ENCODE peak calls at places on chromosomes 13 and 19, in four cellular contexts. H, L, I and Y are unnamed samples.

GRCh38 chr13:32254416-32254815 is 60.7 kb downstream of the ZAR1L start:
- DNase-seq in H (no peak), L (no peak), I (no peak), Y (no peak)

GRCh38 chr19:41872775-41873647 is 4.1 kb upstream of the CD79A start:
- DNase-seq in H (peak; percentile 94), L (peak; percentile 88), I (peak; percentile 89), Y (peak; percentile 67)

GRCh38 chr13:61286148-61286745 is 129.4 kb downstream of the PCDH20 start:
- DNase-seq in H (peak; percentile 19), L (peak; percentile 30), I (peak; percentile 21), Y (peak; percentile 44)

GRCh38 chr13:97742084-97742483 is 211.4 kb upstream of the IPO5 start:
- DNase-seq in H (no peak), L (no peak), I (no peak), Y (no peak)

GRCh38 chr19:6416658-6417405 is 7.8 kb downstream of the KHSRP start:
- DNase-seq in H (no peak), L (no peak), I (no peak), Y (no peak)

GRCh38 chr13:110012102-110012739 is 225.8 kb upstream of the IRS2 start:
- DNase-seq in H (peak; percentile 91), L (peak; percentile 31), I (peak; percentile 85), Y (no peak)

GRCh38 chr19:37251308-37252229 is 33.6 kb downstream of the ZNF383 start:
- DNase-seq in H (peak; percentile 19), L (no peak), I (peak; percentile 99), Y (no peak)

GRCh38 chr19:39544201-39544903 is 4.4 kb upstream of the EID2 start:
- DNase-seq in H (no peak), L (no peak), I (peak; percentile 73), Y (no peak)

GRCh38 chr13:59568306-59568705 is 595.4 kb downstream of the DIAPH3 start:
- DNase-seq in H (no peak), L (no peak), I (no peak), Y (no peak)

DNA sequence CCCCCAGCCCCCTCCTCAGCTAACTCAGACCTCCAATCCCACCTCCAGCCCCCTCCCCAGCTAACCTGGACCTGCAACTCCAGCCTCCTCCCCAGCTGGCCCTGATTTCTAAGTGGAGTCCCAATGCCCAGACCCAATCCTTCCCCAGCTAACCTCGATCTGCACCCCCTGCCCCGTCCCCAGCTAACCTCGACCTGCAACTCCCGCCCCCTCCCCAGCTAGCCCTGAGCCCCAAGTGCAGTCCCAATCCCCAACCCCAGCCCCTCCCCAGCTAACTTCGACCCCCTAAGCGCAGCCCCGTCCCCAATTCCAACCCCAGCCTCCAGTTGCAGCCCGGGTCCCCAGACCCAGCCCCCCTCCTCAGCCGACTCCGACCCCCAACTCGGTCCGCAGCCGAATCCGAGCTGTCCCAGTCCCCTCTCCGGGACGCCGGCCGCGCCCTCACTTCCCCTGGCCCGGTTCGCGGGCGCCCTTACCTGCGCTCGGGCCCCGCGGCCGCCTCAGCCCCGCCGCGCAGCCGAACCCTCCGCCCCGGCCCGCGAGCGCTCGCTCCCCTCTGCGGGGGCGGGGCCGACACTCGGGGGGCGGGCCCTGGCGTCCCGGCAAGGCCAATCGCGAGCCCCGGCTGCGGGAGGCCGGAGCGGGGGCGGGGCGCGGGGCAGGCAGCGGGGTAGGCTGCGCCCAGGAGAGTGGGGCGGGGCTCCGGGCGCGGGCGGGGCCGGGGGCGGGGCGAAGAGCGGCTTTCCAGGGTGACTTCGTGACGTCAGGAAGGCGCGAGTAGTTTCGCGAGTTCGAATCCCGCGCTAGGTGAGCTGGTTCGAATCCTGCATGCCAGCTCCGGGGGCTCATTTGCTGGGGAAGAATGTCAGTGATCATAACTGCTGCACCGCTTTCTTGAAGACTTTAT is at the start of gene GNG7:
- DNase-seq in H (peak; percentile 83), L (peak; percentile 96), I (peak; percentile 86), Y (peak; percentile 84)
- H3K4me3 ChIP-seq in H (peak within 1 kb of the TSS; percentile 49), L (peak within 1 kb of the TSS; percentile 87), I (peak within 1 kb of the TSS; percentile 33), Y (no peak within 1 kb of the TSS)

GRCh38 chr19:45883586-45883880 is 2.4 kb downstream of the IRF2BP1 start:
- DNase-seq in H (no peak), L (no peak), I (no peak), Y (no peak)
- H3K4me3 ChIP-seq in H (peak overlapping the region; percentile 70), L (no peak overlapping the region), I (peak overlapping the region; percentile 17), Y (peak overlapping the region; percentile 40)

GRCh38 chr19:38392707-38393308 is 4.3 kb downstream of the SPRED3 start:
- DNase-seq in H (peak; percentile 79), L (peak; percentile 81), I (peak; percentile 45), Y (no peak)
- H3K4me3 ChIP-seq in H (no peak overlapping the region), L (no peak overlapping the region), I (no peak overlapping the region), Y (no peak overlapping the region)

DNA sequence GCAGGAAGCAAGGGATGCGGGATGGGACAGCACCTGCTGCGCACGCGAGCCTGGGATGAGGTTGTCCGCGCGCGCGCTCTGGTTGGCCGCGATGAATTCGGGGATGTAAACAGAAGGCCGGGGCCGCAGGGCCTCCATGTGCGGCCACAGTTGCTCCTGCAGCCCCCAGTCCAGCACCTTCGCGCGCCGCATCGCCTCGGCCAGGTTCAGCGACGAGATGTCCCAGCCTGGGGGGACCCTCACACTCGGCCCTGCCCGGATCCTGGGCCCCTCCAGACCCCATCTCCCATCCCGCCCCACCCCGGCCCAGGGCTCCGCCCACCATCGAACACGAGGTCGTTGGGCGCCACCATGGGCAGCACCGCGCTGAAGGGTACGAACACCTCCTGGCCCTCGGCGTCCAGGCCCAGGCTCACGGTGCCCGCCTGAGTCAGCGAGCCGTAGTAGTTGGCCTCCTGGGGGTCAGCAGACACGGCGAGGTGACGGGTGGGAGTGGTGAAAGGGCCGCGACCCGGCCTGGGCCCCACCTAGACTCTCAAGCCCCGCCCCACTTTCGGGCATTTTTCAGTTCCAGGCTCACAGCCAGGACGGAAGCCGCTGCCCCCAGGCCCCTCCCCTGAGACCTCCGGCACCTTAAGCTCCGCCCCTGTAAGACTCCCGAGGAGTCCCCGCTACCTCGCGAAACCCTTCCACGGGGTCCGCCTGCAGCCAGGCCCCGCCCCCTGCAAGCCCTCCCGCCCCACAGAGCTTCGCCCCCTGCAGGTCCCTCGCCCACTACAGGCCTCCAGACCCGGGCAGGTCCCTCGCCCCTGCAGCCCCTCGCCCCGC is 1.1 kb downstream of the ISYNA1 start:
- DNase-seq in H (peak; percentile 91), L (peak; percentile 92), I (peak; percentile 54), Y (peak; percentile 46)
- H3K4me3 ChIP-seq in H (peak overlapping the region; percentile 76), L (peak overlapping the region; percentile 74), I (peak overlapping the region; percentile 29), Y (no peak overlapping the region)